ENCODE peak calls at places on chromosomes 13 and 19, in four cellular contexts. Y, U, F and B are unnamed samples.

GRCh38 chr13:74187564-74187963 is 53.4 kb upstream of the KLF12 start:
- DNase-seq in Y (peak; percentile 57), U (peak; percentile 42), F (no peak), B (no peak)

GRCh38 chr19:39563408-39563807 is 23.4 kb upstream of the EID2 start:
- DNase-seq in Y (no peak), U (peak; percentile 18), F (no peak), B (no peak)

GRCh38 chr13:51153527-51153926 is 42.5 kb upstream of the C13orf42 start:
- DNase-seq in Y (no peak), U (no peak), F (no peak), B (no peak)

GRCh38 chr13:49540552-49540951 is 44.8 kb downstream of the PHF11 start:
- DNase-seq in Y (no peak), U (peak; percentile 62), F (peak; percentile 23), B (no peak)

GRCh38 chr13:111344471-111345191 is 24.2 kb downstream of the TEX29 start:
- DNase-seq in Y (peak; percentile 20), U (peak; percentile 92), F (no peak), B (no peak)

GRCh38 chr19:50705422-50706019 is 14.1 kb downstream of the SHANK1 start:
- DNase-seq in Y (peak; percentile 18), U (peak; percentile 76), F (peak; percentile 21), B (peak; percentile 87)

GRCh38 chr19:33699754-33700407 is 78.1 kb downstream of the CHST8 start:
- DNase-seq in Y (no peak), U (no peak), F (no peak), B (no peak)

GRCh38 chr19:48196933-48197665 is 26.6 kb downstream of the ZSWIM9 start:
- DNase-seq in Y (no peak), U (no peak), F (no peak), B (peak; percentile 25)

GRCh38 chr13:99075268-99076191 is 97.7 kb upstream of the DOCK9 start:
- DNase-seq in Y (no peak), U (no peak), F (peak; percentile 36), B (no peak)

GRCh38 chr13:24097667-24098066 is 62.9 kb upstream of the SPATA13 start:
- DNase-seq in Y (no peak), U (no peak), F (no peak), B (no peak)

GRCh38 chr13:114053026-114053425 is 79.2 kb upstream of the C13orf46 start:
- DNase-seq in Y (no peak), U (peak; percentile 79), F (no peak), B (no peak)

GRCh38 chr13:113639661-113640262 is 18.2 kb downstream of the ATP4B start:
- DNase-seq in Y (no peak), U (no peak), F (no peak), B (peak; percentile 85)

GRCh38 chr13:20713751-20714150 is 10.3 kb downstream of the IL17D start:
- DNase-seq in Y (no peak), U (peak; percentile 39), F (no peak), B (no peak)

GRCh38 chr19:658916-659839 is 3.8 kb downstream of the RNF126 start:
- DNase-seq in Y (no peak), U (no peak), F (no peak), B (no peak)

GRCh38 chr19:658059-658839 is 4.8 kb downstream of the RNF126 start:
- DNase-seq in Y (no peak), U (no peak), F (no peak), B (no peak)

GRCh38 chr19:655691-656090 is 7.3 kb downstream of the RNF126 start:
- DNase-seq in Y (no peak), U (no peak), F (no peak), B (no peak)

GRCh38 chr19:657611-658010 is 5.4 kb downstream of the RNF126 start:
- DNase-seq in Y (no peak), U (no peak), F (no peak), B (no peak)

GRCh38 chr19:656751-657559 is 6.1 kb downstream of the RNF126 start:
- DNase-seq in Y (no peak), U (no peak), F (no peak), B (no peak)
- H3K36me3 ChIP-seq in Y (peaks cover 54% of the 10 kb centered on the region), U (peaks cover 23% of the 10 kb centered on the region), F (peaks cover 9% of the 10 kb centered on the region), B (no peaks in the 10 kb centered on the region)

GRCh38 chr13:30002577-30002976 is 152.2 kb upstream of the UBL3 start:
- DNase-seq in Y (no peak), U (peak; percentile 85), F (no peak), B (no peak)
- TF ChIP-seq SMC3 in Y (no peak), U (no peak), F (no peak), B (no peak)

DNA sequence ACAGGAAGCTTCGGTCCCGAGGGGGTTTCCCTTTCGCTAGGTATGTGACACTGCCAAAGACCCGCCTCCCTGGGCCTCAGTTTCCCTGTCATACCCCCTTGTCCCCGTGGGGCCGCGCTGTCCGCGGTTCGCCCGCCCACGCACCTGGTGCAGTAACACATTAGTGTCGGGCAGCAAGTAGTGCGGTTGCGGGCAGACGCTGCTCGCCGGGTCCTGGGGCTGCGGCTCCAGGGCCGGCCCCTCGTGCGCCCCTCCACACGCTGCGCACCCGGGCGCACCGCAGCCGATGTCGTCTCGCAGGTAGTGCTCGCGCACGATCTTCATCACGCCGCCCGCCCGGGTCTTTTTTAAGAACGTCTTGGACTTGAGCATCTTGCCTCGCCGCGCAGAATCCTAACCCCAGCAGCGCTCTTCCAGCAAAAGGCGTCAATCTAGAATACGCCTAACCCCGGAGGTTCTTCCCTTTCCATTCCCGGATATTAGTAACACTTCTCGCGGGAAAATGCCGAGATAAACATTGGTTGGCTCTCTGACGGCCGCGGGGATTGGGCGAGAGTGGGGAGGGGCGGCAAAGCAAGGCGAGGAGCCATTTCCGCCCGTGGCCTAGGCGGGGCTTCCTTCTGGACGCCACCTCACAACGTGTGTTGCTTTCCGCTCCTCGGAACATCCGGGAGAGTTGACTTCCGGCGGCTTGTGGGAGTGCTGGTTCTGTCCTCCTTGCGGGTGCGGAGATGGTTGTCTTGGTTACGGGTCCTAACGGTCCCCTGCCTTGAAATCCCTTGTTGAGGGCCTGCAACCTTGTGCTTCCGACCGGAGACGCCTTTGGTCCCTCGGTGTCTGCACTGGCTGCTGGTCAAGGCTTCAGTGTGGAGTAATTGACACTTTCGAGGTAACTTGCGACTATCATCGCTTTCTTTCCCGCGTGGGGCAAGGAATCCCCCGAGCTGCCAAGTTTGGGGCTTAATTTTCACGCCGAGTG is at the start of the genes DIS3 and PIBF1:
- DNase-seq in Y (peak; percentile 97), U (peak; percentile 98), F (peak; percentile 93), B (peak; percentile 93)
- H3K36me3 ChIP-seq in Y (peaks cover 23% of the 10 kb centered on the region), U (peaks cover 12% of the 10 kb centered on the region), F (peaks cover 10% of the 10 kb centered on the region), B (peaks cover 37% of the 10 kb centered on the region)

GRCh38 chr13:41905600-41906254 is 55.2 kb downstream of the VWA8 start:
- DNase-seq in Y (peak; percentile 28), U (peak; percentile 48), F (no peak), B (peak; percentile 33)
- TF ChIP-seq SMC3 in Y (peak; percentile 36), U (peak; percentile 44), F (peak; percentile 69), B (peak; percentile 22)

GRCh38 chr19:15109768-15110417 is 2.7 kb downstream of the SYDE1 start:
- DNase-seq in Y (no peak), U (no peak), F (no peak), B (peak; percentile 35)

GRCh38 chr19:15108845-15109767 is 1.9 kb downstream of the SYDE1 start:
- DNase-seq in Y (no peak), U (no peak), F (no peak), B (peak; percentile 35)

GRCh38 chr19:15110418-15110815 is 3.2 kb downstream of the SYDE1 start:
- DNase-seq in Y (no peak), U (no peak), F (no peak), B (peak; percentile 23)

GRCh38 chr19:15107056-15108010 is at the start of gene SYDE1:
- DNase-seq in Y (peak; percentile 50), U (peak; percentile 55), F (no peak), B (peak; percentile 88)

DNA sequence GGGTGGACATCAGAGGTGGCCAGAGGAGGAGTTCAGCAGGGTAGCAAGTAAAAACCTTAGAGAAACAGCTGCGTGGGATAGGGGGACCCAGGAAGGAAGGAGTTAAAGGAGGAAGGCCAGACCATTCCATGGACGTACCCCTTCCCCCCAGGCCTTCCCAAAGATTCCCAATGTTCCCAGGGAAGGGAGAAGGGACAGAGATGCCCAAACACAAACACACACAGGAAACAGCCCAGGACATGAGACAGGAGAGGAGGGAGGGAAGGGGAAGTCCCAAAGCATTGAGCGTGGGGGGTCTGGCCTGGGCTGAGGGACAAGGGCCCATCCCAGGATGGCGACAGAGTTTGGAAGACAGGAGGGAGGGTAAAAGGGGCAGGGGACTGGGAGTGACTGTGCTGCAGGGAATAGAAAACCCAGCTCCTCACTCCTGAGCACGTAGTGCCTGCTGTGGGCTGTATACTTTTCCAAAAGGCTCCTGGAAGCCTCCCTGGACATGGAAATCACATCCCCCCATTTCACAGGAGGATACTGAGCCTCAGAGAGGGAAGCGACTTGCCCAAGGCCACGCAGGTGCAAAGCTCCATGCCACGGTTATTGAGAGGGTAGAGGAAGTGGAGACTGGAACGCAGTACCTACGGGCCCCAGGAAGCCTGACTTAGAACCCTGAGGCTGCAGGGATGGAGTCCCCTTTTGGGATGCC is 1.1 kb downstream of the SYDE1 start:
- DNase-seq in Y (no peak), U (no peak), F (no peak), B (peak; percentile 47)
- H3K36me3 ChIP-seq in Y (peaks cover 23% of the 10 kb centered on the region), U (peaks cover 41% of the 10 kb centered on the region), F (no peaks in the 10 kb centered on the region), B (peaks cover 42% of the 10 kb centered on the region)

GRCh38 chr13:109917422-109917821 is 131.0 kb upstream of the IRS2 start:
- DNase-seq in Y (no peak), U (no peak), F (no peak), B (no peak)

GRCh38 chr13:109914111-109914510 is 127.7 kb upstream of the IRS2 start:
- DNase-seq in Y (no peak), U (no peak), F (no peak), B (no peak)

GRCh38 chr13:109922518-109922917 is 136.1 kb upstream of the IRS2 start:
- DNase-seq in Y (no peak), U (peak; percentile 44), F (no peak), B (no peak)

GRCh38 chr13:109919715-109920375 is 133.5 kb upstream of the IRS2 start:
- DNase-seq in Y (no peak), U (peak; percentile 34), F (no peak), B (no peak)

GRCh38 chr13:109918179-109918651 is 131.8 kb upstream of the IRS2 start:
- DNase-seq in Y (no peak), U (peak; percentile 30), F (no peak), B (no peak)
- TF ChIP-seq SMC3 in Y (no peak), U (no peak), F (no peak), B (no peak)

DNA sequence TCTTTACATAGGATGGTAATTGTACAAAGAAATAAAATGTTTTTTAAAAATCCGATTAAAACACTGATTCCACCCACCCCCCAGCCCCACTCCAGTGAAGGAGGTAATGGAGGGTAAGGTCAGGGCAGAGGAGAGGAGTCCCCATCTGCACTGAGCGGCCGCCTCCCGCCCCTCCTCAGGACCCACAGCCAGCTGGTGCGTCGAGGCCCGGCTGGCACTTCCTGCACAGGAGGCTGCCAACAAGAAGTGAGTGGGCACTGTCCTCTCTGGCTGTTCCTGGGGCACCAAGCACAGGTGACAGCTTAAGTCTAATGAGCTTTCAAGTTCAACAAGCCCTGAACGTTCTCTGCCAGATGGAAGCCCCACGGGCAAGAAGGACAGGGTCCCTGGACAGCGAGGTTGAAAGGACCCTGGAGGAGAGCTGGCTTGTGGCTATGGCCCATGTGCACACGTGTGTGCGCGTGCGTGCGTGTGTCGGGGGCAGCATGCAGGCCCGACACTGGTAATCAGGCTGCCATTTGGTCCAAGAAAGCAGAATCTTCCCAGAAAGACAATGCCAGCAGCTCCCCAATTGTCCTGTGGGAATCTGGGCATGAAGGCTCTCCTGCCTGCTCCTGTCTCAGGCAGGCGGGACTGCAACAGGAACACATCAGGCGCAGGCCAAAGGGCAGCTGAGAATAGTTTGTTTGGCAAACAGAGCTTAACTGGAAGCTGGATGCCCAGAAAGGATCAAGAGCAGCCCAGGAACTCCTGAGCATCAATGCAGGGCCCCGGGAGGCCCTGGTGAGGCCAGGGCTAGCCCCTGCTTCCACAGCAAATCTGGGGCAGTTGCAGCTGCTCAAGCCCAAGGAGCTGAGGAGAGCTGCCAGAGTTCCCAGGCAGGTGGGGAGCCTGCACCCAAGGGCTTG is 15.1 kb upstream of the EPHX3 start:
- DNase-seq in Y (peak; percentile 70), U (no peak), F (no peak), B (no peak)
- H3K36me3 ChIP-seq in Y (peaks cover 83% of the 10 kb centered on the region), U (peaks cover 47% of the 10 kb centered on the region), F (peaks cover 36% of the 10 kb centered on the region), B (peaks cover 61% of the 10 kb centered on the region)

GRCh38 chr13:22278336-22278929 is 607.6 kb downstream of the FGF9 start:
- DNase-seq in Y (peak; percentile 2), U (peak; percentile 63), F (peak; percentile 43), B (peak; percentile 8)
- TF ChIP-seq SMC3 in Y (no peak), U (peak; percentile 81), F (peak; percentile 91), B (no peak)